ENCODE peak calls at places on chromosomes 3 and 15, in five cellular contexts. D, W, B, S and Z are unnamed samples.

GRCh38 chr3:52763466-52763865 is 7.3 kb downstream of the NEK4 start:
- DNase-seq in W (no peak), S (no peak), B (peak; percentile 13), D (no peak), Z (no peak)

GRCh38 chr15:40762919-40763800 is 708 bp upstream of the GCHFR start:
- DNase-seq in S (no peak), W (peak; percentile 95), D (peak; percentile 61), B (peak; percentile 33), Z (no peak)

GRCh38 chr15:48507416-48508065 is 138.0 kb downstream of the FBN1 start:
- DNase-seq in W (no peak), S (no peak), D (no peak), B (peak; percentile 81), Z (no peak)

GRCh38 chr15:68589012-68589411 is 10.2 kb downstream of the CORO2B start:
- DNase-seq in B (no peak), D (no peak), W (no peak), S (no peak), Z (no peak)

GRCh38 chr15:88450125-88450798 is 16.9 kb downstream of the MRPL46 start:
- DNase-seq in D (peak; percentile 43), W (peak; percentile 89), B (peak; percentile 67), S (peak; percentile 35), Z (no peak)

GRCh38 chr3:8324727-8325126 is 176.9 kb upstream of the LMCD1 start:
- DNase-seq in W (no peak), B (peak; percentile 50), D (peak; percentile 16), S (peak; percentile 42), Z (no peak)

GRCh38 chr3:98341758-98342157 is 11.9 kb upstream of the OR5K4 start:
- DNase-seq in D (no peak), S (no peak), W (no peak), B (no peak), Z (no peak)

GRCh38 chr3:53970656-53971055 is 79.0 kb upstream of the SELENOK start:
- DNase-seq in S (no peak), D (no peak), B (no peak), W (no peak), Z (no peak)

GRCh38 chr3:37912052-37912733 is 50.5 kb downstream of the CTDSPL start:
- DNase-seq in S (no peak), B (no peak), D (no peak), W (peak; percentile 81), Z (no peak)
- TF ChIP-seq CTCF in S (no peak), B (no peak), D (no peak), W (no peak), Z (no peak)

GRCh38 chr3:133830071-133830470 is 24.5 kb downstream of the SRPRB start:
- DNase-seq in B (no peak), W (no peak), S (no peak), D (no peak), Z (no peak)

GRCh38 chr3:133833267-133833666 is 27.7 kb downstream of the SRPRB start:
- DNase-seq in S (no peak), W (peak; percentile 75), B (no peak), D (no peak), Z (no peak)

GRCh38 chr3:133833880-133834620 is 28.4 kb downstream of the SRPRB start:
- DNase-seq in D (no peak), W (peak; percentile 49), B (no peak), S (no peak), Z (no peak)

GRCh38 chr3:133832802-133833144 is 27.2 kb downstream of the SRPRB start:
- DNase-seq in W (no peak), D (no peak), S (no peak), B (no peak), Z (no peak)

DNA sequence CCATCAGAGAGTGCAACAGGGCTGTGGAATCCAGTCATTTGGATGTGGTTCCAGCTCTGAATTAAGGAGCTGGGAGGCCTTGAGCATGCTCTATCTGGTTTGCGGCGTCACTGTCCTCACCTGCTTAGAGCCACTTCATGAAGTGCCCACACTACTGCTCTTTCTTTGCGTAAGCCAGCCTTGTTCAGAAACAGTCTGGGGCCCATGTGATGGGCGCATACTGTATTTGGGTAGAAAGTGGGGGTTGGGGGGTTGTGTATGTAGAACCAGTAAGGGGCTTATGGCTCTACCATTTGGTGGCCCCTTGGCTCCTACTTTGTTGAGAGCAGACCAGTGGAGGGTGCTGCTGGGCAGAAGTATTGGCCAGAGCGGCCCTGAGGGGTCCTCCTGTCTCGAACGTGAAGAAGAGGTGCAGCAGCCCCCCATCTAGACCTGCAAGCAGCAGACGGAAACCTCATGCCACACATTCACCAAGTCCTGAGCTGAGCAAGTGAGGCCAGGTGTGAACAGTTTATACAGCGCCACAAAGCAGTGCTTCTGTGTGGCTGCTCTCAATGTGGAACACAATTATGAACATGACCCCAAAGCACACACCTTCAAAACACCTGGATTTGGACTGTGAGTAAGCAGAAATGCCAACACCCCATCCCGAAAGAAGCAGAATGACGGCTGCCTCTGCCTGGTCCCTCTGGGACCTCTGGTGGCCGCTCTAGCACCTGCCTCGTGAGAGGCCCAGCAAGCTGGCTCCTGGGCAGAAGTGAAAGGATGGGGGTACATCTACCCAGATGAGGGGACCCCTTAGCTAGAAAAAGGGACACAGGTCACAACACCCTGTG is 26.6 kb downstream of the SRPRB start:
- DNase-seq in S (no peak), B (no peak), D (no peak), W (no peak), Z (no peak)
- TF ChIP-seq CTCF in S (no peak), B (no peak), D (no peak), W (no peak), Z (no peak)

GRCh38 chr3:187445352-187445751 is 77.2 kb downstream of the RTP4 start:
- DNase-seq in D (no peak), B (no peak), W (no peak), S (no peak), Z (no peak)
- TF ChIP-seq CTCF in D (no peak), B (no peak), W (no peak), S (no peak), Z (no peak)

DNA sequence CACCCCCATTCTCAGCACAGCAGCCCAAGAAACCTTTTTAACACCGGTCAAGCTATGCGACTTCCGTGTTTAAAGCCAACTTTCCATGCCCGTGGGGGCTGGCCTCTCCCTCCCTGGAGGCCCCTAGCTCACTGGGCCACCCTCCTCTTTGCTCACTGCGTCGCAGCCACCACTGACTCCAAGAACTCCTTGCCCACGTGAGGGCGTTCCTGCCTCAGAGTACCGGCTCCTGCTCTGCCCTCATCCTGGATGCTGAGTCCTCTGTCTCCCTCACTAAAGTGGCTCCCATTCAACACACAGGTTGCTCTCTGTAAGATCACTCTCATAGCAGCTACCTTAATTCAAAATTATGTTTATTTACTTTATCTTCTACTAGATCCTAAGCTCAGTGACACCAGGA is 8.2 kb downstream of the BDH1 start:
- DNase-seq in D (no peak), W (no peak), B (no peak), S (no peak), Z (no peak)
- TF ChIP-seq CTCF in D (no peak), W (no peak), B (no peak), S (no peak), Z (no peak)

GRCh38 chr3:185936814-185937688 is 763 bp downstream of the TRA2B start:
- DNase-seq in D (peak; percentile 92), B (peak; percentile 83), W (peak; percentile 97), S (peak; percentile 82), Z (peak; percentile 85)

GRCh38 chr3:185934726-185935464 is 2.9 kb downstream of the TRA2B start:
- DNase-seq in W (no peak), D (no peak), B (peak; percentile 56), S (no peak), Z (no peak)

GRCh38 chr3:185935465-185936263 is 2.1 kb downstream of the TRA2B start:
- DNase-seq in S (no peak), W (no peak), B (no peak), D (no peak), Z (no peak)

GRCh38 chr3:185939721-185940120 is 1.9 kb upstream of the TRA2B start:
- DNase-seq in W (no peak), B (peak; percentile 49), D (no peak), S (no peak), Z (no peak)

DNA sequence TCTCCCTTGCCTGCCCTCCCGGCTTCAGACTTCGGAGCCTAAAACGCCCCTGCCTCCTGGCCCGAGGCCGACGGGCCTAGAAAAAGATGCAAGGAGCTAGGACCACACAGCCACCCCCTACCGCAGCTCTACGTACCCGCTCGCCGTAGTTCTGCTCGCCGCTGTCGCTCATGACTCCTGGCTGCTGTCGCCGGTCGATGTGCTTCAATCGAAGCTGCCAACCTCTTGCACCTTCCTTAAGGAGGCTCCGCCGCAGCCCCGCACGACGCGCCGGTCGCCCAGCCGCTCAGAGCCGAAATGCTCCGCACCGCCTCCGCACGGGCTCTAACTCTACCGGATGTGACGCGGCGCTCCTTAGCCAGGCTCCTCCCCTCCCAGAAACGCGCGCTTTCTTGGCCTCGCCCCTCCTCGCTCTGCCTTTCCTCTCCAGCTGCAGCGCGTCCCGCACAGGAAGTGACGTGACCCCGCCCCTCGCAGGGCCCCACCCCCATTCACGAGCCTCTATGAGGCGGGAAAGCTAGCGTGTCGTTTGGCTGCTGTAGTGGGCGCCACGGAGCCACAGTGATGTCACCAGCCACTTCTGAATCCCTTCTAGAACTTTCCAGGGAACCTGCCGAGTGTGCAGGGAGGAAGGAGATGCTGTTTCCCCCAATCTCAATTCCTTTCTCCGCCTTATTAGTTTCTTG is at the start of gene TRA2B:
- DNase-seq in D (peak; percentile 99), B (peak; percentile 97), S (peak; percentile 98), W (peak; percentile 100), Z (peak; percentile 100)
- TF ChIP-seq CTCF in D (peak; percentile 21), B (peak; percentile 24), S (no peak), W (no peak), Z (peak; percentile 44)

DNA sequence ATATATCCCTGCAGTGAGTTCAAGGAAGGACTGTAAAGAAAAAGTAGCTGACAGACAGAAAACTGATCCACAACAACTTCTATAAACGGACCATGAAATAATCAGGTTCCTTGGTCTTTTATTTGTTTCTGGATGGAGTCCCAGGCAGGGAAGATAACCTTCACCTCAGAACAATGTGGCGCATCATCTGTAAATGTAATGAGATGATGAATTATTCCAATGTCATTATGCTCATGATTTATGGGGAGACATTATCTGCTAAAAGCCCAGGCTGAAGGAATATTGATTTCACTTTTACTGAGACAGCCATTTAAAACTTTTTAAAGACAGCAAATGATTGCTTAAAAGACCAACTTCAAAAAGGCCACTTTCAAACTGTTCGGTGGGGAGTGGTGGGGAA is 354.9 kb upstream of the ADAMTS9 start:
- DNase-seq in S (no peak), W (no peak), D (no peak), B (no peak), Z (no peak)
- TF ChIP-seq CTCF in S (no peak), W (no peak), D (no peak), B (no peak), Z (no peak)

DNA sequence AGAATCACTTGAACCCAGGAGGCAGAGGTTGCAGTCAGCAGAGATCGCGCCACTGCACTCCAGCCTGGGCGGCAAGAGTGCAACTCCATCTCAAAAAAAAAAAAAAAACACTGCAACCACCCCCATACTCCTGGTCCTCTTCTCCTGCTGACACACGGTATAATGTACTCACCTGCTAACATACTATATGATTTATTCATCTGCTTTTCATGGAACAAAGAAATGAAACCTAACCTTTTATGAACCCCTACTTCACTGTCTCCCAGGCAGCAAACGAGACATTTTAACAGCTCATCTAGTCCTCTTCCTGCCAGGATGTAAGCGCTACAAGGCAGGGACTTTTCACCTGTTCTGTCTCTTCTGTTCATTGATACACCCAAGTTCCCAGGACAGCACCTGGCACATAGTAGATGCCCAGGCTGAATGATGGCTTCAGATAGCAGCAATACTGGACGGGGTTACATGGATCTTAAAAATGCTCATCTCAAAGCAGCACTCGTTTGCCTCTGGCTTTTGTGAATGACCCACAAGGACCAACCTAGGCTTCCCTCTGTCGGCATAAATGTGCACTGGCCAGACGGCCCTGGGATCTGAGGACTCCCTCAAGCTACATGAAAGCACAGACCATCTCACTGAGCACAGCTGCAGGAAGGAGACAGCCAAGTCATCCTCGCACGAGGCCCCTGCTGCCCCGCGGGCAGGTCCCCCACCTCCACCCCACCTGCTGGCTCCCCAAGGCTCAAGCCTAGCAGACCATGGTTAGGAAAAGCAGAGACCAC is 20.3 kb downstream of the XXYLT1 start:
- DNase-seq in D (no peak), B (peak; percentile 60), W (peak; percentile 75), S (no peak), Z (no peak)
- TF ChIP-seq CTCF in D (peak; percentile 36), B (peak; percentile 39), W (no peak), S (no peak), Z (no peak)